ENCODE peak calls at places on chromosomes 7 and 10, in six cellular contexts. H is psoas muscle, X is aorta, F is adipocyte, G is left ventricle myocardium inferior, A is ovary. K is an unnamed sample. For H3K9me3, the result is how much of the 10 kb centered on the place peaks cover.

GRCh38 chr7:29194594-29195417 is at the start of gene CHN2:
- DNase-seq in H (peak), X (peak), F (peak), G (peak), A (peak), K (peak)

GRCh38 chr7:131945313-131945831 is 388.9 kb upstream of the PODXL start:
- DNase-seq in H (peak), X (peak), F (peak), G (peak), A (peak), K (peak)

GRCh38 chr7:30412810-30413504 is 65.6 kb downstream of the NOD1 start:
- DNase-seq in H (no peak), X (no peak), F (peak), G (no peak), A (no peak), K (peak)

GRCh38 chr10:131982796-131983195 is 1.1 kb upstream of the BNIP3 start:
- DNase-seq in H (no peak), X (no peak), F (no peak), G (no peak), A (peak), K (no peak)

GRCh38 chr7:140232959-140233649 is 56.3 kb upstream of the KDM7A start:
- DNase-seq in H (no peak), X (no peak), F (no peak), G (no peak), A (no peak), K (no peak)

GRCh38 chr7:149067869-149068268 is 22.6 kb downstream of the ZNF786 start:
- DNase-seq in H (no peak), X (no peak), F (no peak), G (no peak), A (no peak), K (no peak)

GRCh38 chr7:98483276-98483963 is 82.5 kb upstream of the BAIAP2L1 start:
- DNase-seq in H (no peak), X (no peak), F (no peak), G (no peak), A (no peak), K (no peak)

GRCh38 chr7:39838326-39838725 is 111.7 kb upstream of the CDK13 start:
- DNase-seq in H (no peak), X (no peak), F (no peak), G (no peak), A (peak), K (peak)

GRCh38 chr7:23356168-23356567 is 57.0 kb downstream of the MALSU1 start:
- DNase-seq in H (no peak), X (no peak), F (no peak), G (no peak), A (no peak), K (no peak)

GRCh38 chr7:158317238-158318205 is 270.1 kb downstream of the PTPRN2 start:
- DNase-seq in H (no peak), X (no peak), F (no peak), G (no peak), A (no peak), K (no peak)
- H3K9me3 ChIP-seq in H (under half), X (under half), F (under half), G (under half), A (under half), K (under half)

GRCh38 chr7:14676896-14677295 is 225.7 kb downstream of the DGKB start:
- DNase-seq in H (no peak), X (no peak), F (no peak), G (no peak), A (no peak), K (no peak)
- H3K9me3 ChIP-seq in H (under half), X (under half), F (under half), G (under half), A (under half), K (under half)

GRCh38 chr7:19268737-19269136 is 123.5 kb upstream of the FERD3L start:
- DNase-seq in H (no peak), X (no peak), F (peak), G (no peak), A (no peak), K (no peak)

DNA sequence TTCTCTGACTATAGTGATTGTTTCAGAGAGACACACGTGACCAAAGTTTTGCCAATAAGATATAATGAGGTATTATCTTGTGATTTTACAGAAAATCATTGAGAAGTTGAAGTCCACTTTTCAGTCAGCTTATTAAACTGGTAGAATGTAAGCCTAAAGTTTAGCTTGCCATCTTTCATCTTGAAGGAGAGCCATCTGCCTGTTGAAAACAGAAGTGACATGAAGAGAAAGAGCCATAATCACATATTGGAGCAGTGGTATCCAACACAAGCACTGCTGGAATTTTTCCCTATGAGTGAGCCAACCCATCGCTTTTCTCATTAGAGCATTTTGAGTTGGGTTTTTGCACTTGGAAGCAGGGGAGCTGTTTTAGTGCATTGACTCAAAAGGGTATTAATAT is 117.6 kb upstream of the FERD3L start:
- DNase-seq in H (no peak), X (no peak), F (no peak), G (no peak), A (no peak), K (no peak)
- H3K9me3 ChIP-seq in H (under half), X (under half), F (under half), G (under half), A (under half), K (under half)

DNA sequence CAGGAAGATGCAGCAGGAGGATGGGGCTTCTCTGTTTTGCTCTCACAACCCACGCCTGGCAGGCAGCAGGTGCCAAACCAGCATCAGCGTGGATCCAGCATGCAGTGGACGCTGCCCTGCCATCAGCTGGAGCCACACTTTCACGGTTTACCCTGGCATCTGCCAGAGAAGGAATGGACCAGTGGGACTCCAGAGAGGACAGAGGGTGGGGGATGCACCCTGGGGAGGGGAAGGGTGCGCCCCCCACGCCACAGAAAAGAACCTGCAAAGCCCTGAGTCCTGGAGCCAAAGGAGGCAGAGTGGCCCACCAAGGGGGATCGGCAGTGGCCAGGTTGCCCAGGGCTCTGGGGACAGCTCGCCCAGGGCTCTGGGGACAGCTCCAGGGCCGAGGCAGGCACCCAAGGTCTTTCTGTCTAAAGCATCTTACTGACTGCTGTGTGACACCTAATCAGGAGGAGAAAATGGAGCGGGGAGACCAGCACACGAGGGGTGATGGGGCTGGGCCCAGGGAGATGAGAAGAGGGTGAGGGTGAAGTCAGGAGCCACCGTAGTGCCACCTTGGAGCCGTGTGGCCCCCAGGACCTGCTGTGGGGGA is 225.1 kb downstream of the DNAJB6 start:
- DNase-seq in H (no peak), X (peak), F (no peak), G (no peak), A (no peak), K (no peak)
- H3K9me3 ChIP-seq in H (under half), X (under half), F (under half), G (under half), A (under half), K (under half)

GRCh38 chr10:81831060-81831459 is 43.9 kb upstream of the NRG3 start:
- DNase-seq in H (no peak), X (no peak), F (no peak), G (no peak), A (no peak), K (no peak)

DNA sequence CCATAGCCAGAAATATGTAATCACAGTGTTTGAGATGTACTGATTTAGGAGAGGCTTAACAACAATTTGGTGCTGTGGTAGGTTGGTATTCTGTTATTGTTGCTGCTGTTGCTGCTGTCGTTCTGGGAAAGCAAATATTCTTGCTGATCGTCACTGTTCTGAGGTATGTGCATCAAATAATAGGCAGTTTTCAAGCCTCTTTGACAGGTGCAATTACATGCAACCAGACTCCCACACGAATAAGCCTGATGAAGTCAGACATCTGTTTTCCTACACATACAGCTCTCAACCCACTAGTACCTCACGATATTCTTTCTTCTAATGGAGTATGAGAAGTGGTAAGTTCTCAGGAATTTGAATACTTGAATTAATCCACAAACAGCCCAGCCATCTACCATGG is 46.7 kb upstream of the NRG3 start:
- DNase-seq in H (no peak), X (no peak), F (no peak), G (no peak), A (no peak), K (no peak)
- H3K9me3 ChIP-seq in H (under half), X (under half), F (under half), G (under half), A (under half), K (under half)

GRCh38 chr7:70647801-70648491 is 484.0 kb upstream of the GALNT17 start:
- DNase-seq in H (no peak), X (no peak), F (no peak), G (no peak), A (no peak), K (no peak)

GRCh38 chr7:70649323-70649722 is 482.6 kb upstream of the GALNT17 start:
- DNase-seq in H (no peak), X (no peak), F (no peak), G (no peak), A (no peak), K (no peak)

GRCh38 chr7:70641882-70642281 is 490.1 kb upstream of the GALNT17 start:
- DNase-seq in H (no peak), X (no peak), F (no peak), G (no peak), A (no peak), K (no peak)

GRCh38 chr7:70646551-70647248 is 485.2 kb upstream of the GALNT17 start:
- DNase-seq in H (peak), X (no peak), F (no peak), G (no peak), A (no peak), K (no peak)

GRCh38 chr7:70645876-70646336 is 486.0 kb upstream of the GALNT17 start:
- DNase-seq in H (no peak), X (no peak), F (no peak), G (no peak), A (no peak), K (no peak)
- H3K9me3 ChIP-seq in H (under half), X (under half), F (under half), G (under half), A (under half), K (under half)

GRCh38 chr7:157863176-157863575 is 526.4 kb downstream of the DNAJB6 start:
- DNase-seq in H (no peak), X (no peak), F (no peak), G (no peak), A (no peak), K (no peak)

GRCh38 chr7:157862731-157863130 is 525.9 kb downstream of the DNAJB6 start:
- DNase-seq in H (no peak), X (no peak), F (no peak), G (no peak), A (no peak), K (no peak)

GRCh38 chr7:157864911-157865310 is 528.1 kb downstream of the DNAJB6 start:
- DNase-seq in H (no peak), X (no peak), F (no peak), G (no peak), A (no peak), K (no peak)

GRCh38 chr7:157865351-157866165 is 528.8 kb downstream of the DNAJB6 start:
- DNase-seq in H (no peak), X (no peak), F (no peak), G (no peak), A (no peak), K (no peak)

DNA sequence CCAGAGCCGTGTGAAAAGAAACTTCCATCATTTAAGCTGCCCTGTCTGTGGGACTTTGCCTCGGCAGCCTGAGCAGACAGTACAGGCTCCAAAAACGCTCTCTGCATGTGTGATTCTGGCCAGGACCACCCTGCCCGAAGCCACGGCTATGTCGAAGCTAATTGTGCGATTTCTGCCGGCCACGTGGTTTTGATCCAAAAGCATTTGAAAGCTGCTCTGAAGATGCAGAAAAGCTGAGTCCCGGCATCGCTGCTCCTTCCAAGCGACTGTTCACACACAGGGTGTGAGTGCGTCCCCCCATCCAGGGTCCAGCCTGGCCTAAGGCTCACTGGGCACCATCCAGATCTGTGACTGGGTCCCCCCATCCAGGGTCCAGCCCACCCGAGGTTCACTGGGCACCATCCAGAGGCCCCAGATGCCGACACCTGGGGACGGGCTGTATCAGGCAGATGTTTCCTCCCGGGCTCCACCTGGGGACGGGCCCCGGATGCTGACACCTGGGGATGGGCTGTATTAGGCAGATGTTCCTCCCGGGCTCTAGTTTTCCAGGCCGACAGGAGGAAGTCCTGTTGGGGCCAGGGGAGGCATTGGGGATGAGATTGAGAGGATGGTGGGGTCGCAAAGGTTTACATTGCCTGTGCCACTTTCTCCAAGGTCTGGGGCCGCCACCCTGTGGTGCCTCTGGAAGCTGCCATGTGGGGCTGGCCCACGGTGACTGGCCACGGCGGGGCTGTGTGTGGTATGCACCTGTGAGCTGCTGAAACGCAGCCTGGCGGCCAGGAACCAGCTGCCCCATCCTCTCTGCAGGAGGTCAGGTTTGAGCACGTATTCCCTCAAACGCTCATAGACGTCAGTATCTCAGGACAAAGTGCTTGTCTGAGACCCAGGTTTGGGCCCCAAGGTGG is 527.4 kb downstream of the DNAJB6 start:
- DNase-seq in H (no peak), X (no peak), F (no peak), G (no peak), A (no peak), K (no peak)
- H3K9me3 ChIP-seq in H (under half), X (under half), F (under half), G (under half), A (under half), K (under half)

K was measured in SJCRH30.